ENCODE peak calls at places on chromosomes 1 and 21, in seven cellular contexts. E is endothelial cell; W is CD8-positive, alpha-beta T cell; F is cardiac muscle cell; N is suprapubic skin; G is WTC11; S is mesothelial cell of epicardium. H is an unnamed sample.

GRCh38 chr1:55789466-55789865 is 574.3 kb upstream of the USP24 start:
- DNase-seq in E (no peak), W (no peak), F (no peak), N (no peak), G (no peak), S (no peak), H (no peak)

GRCh38 chr1:18647681-18648214 is 17.1 kb downstream of the PAX7 start:
- DNase-seq in E (no peak), W (no peak), F (no peak), N (no peak), G (no peak), S (no peak), H (no peak)

GRCh38 chr1:110412576-110412975 is 5.1 kb upstream of the LAMTOR5 start:
- DNase-seq in E (peak), W (peak), F (peak), N (peak), G (peak), S (peak), H (peak)

GRCh38 chr1:8879348-8880067 is 1.0 kb upstream of the ENO1 start:
- DNase-seq in E (no peak), W (peak), F (no peak), N (no peak), G (no peak), S (no peak), H (no peak)

GRCh38 chr1:201582977-201583376 is 44.0 kb downstream of the NAV1 start:
- DNase-seq in E (no peak), W (no peak), F (no peak), N (no peak), G (no peak), S (no peak), H (no peak)

GRCh38 chr1:8026976-8027747 is 1.1 kb upstream of the ERRFI1 start:
- DNase-seq in E (no peak), W (no peak), F (no peak), N (peak), G (peak), S (no peak), H (no peak)

GRCh38 chr1:237736372-237737029 is 154.2 kb downstream of the ZP4 start:
- DNase-seq in E (no peak), W (no peak), F (peak), N (no peak), G (no peak), S (no peak), H (no peak)

GRCh38 chr21:44916965-44917364 is 3.7 kb downstream of the ITGB2 start:
- DNase-seq in E (no peak), W (no peak), F (no peak), N (no peak), G (no peak), S (no peak), H (no peak)

GRCh38 chr1:30106125-30106524 is 617.3 kb downstream of the MATN1 start:
- DNase-seq in E (peak), W (no peak), F (peak), N (no peak), G (peak), S (peak), H (no peak)

GRCh38 chr21:39456665-39457064 is 4.9 kb downstream of the SH3BGR start:
- DNase-seq in E (no peak), W (no peak), F (no peak), N (no peak), G (no peak), S (no peak), H (no peak)

GRCh38 chr1:200248541-200248940 is 161.3 kb downstream of the ZNF281 start:
- DNase-seq in E (no peak), W (no peak), F (no peak), N (no peak), G (no peak), S (no peak), H (no peak)

GRCh38 chr1:48730164-48730864 is 46.4 kb downstream of the BEND5 start:
- DNase-seq in E (no peak), W (no peak), F (no peak), N (no peak), G (no peak), S (no peak), H (no peak)

GRCh38 chr1:65317866-65318653 is 8.7 kb downstream of the DNAJC6 start:
- DNase-seq in E (no peak), W (no peak), F (no peak), N (no peak), G (no peak), S (no peak), H (no peak)

GRCh38 chr1:22839806-22840205 is 129.2 kb downstream of the EPHB2 start:
- DNase-seq in E (no peak), W (no peak), F (no peak), N (no peak), G (no peak), S (no peak), H (no peak)

GRCh38 chr21:14543983-14544382 is 2.1 kb downstream of the SAMSN1 start:
- DNase-seq in E (no peak), W (no peak), F (no peak), N (no peak), G (no peak), S (no peak), H (no peak)

DNA sequence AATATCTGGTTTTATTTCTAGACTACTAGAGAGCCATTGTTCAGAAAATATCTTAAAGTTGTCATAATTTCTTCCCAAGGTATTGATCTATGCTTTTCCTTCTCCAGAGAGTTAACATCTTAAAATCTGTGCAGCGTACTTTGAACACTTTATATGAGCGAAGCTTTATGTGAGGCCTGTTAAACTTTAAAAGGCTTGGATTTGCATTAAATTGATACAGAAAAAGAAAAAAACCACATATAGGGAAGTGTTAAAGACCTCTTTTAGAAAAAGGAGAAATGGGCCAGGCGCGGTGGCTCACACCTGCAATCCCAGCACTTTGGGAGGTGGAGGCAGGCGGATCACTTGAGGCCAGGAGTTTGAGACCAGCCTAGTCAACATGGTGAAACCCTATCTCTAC is 59.2 kb upstream of the MORC3 start:
- DNase-seq in E (no peak), W (no peak), F (no peak), N (no peak), G (no peak), S (no peak), H (no peak)
- TF ChIP-seq CTCF in E (peak), W (peak), F (no peak), N (no peak), G (peak), S (peak), H (no peak)

GRCh38 chr1:3911521-3911845 is 11.4 kb upstream of the C1orf174 start:
- DNase-seq in E (no peak), W (no peak), F (no peak), N (no peak), G (no peak), S (no peak), H (no peak)

GRCh38 chr1:3911981-3912808 is 12.1 kb upstream of the C1orf174 start:
- DNase-seq in E (no peak), W (no peak), F (no peak), N (no peak), G (no peak), S (no peak), H (no peak)

GRCh38 chr1:3909615-3910014 is 9.5 kb upstream of the C1orf174 start:
- DNase-seq in E (no peak), W (no peak), F (no peak), N (peak), G (no peak), S (no peak), H (no peak)

GRCh38 chr1:3910049-3910731 is 10.1 kb upstream of the C1orf174 start:
- DNase-seq in E (no peak), W (no peak), F (no peak), N (peak), G (no peak), S (no peak), H (no peak)

DNA sequence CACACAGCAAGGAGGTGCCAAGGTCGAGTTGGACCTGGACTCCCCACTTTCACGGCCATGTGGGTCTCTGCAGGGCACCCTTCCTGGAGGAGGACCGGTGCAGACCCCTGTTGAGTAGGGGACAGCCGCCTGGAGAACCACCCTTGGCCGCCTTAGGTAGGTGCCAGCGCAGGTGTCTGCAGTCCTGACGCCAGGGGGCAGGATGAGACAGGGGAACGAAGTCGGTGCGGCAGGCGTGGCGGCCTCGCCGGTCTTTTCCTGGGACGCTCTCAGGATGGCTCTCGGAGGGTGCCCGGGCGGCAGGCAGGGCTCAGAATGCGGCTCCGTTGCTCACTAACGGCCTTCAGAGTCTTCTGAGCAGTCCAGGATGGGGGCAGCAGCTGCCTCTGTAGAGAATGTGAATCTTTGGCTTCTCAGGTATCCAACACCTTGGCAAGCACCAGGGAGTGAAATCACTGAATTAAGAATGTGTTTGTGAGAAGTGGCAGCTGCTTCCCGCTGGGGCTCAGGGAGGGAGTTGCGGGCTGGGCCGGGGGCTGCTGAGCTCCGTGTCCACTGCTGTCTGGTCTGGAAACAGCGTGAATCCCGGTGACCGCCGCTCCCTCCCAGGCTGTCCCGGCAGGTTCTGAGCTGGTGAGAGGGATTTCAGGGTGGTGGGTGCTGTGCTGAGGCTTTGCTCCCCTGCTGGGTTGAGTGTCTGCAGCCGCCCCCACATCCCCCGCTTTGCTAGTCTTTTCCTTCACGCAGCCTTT is 10.9 kb upstream of the C1orf174 start:
- DNase-seq in E (peak), W (peak), F (peak), N (peak), G (peak), S (peak), H (peak)
- TF ChIP-seq CTCF in E (peak), W (peak), F (peak), N (peak), G (peak), S (peak), H (peak)

DNA sequence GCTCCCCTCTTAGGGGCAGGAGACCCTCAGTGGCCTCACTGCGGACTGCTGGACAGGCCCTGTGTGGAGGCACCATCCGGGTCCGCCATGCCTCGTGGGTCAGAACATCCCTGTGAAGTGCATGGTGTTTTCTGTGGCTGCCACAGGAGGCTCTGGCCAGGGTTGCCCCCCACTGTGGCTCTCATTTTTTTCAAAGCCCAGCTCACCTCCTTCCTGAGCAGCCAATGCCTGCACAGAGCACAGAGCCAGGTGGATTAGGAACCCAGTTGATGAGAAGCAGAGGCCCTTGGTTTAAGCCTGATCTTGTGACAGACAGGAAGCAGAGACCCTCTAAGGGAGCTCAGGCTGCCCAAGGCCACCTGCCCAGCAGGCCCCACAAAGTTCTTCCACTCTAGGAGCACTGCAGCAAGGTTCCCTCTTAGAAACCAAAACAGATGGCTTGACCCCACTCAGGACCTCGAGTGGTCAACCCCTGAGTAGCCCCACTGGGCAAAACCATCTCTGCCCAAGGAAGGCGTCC is 25.5 kb upstream of the PRSS38 start:
- DNase-seq in E (no peak), W (peak), F (no peak), N (no peak), G (no peak), S (no peak), H (no peak)
- TF ChIP-seq CTCF in E (no peak), W (no peak), F (no peak), N (no peak), G (no peak), S (no peak), H (no peak)

GRCh38 chr1:47545912-47546483 is 108.2 kb downstream of the FOXD2 start:
- DNase-seq in E (no peak), W (no peak), F (no peak), N (no peak), G (peak), S (no peak), H (no peak)
- TF ChIP-seq CTCF in E (no peak), W (no peak), F (no peak), N (no peak), G (no peak), S (no peak), H (no peak)

GRCh38 chr1:33014464-33015170 is 22.1 kb downstream of the AK2 start:
- DNase-seq in E (no peak), W (no peak), F (no peak), N (no peak), G (no peak), S (no peak), H (no peak)
- TF ChIP-seq CTCF in E (no peak), W (no peak), F (no peak), N (no peak), G (no peak), S (no peak), H (no peak)

GRCh38 chr1:183710333-183710732 is 57.2 kb upstream of the APOBEC4 start:
- DNase-seq in E (no peak), W (no peak), F (no peak), N (no peak), G (no peak), S (no peak), H (no peak)

GRCh38 chr1:183710734-183711133 is 57.6 kb upstream of the APOBEC4 start:
- DNase-seq in E (no peak), W (no peak), F (no peak), N (no peak), G (no peak), S (no peak), H (no peak)

GRCh38 chr1:183711691-183712401 is 58.7 kb upstream of the APOBEC4 start:
- DNase-seq in E (no peak), W (no peak), F (peak), N (no peak), G (no peak), S (no peak), H (no peak)

GRCh38 chr1:183716286-183716685 is 63.2 kb upstream of the APOBEC4 start:
- DNase-seq in E (no peak), W (no peak), F (no peak), N (no peak), G (no peak), S (no peak), H (no peak)

GRCh38 chr1:183711165-183711678 is 58.1 kb upstream of the APOBEC4 start:
- DNase-seq in E (no peak), W (no peak), F (no peak), N (no peak), G (no peak), S (no peak), H (no peak)
- TF ChIP-seq CTCF in E (no peak), W (no peak), F (no peak), N (no peak), G (no peak), S (no peak), H (no peak)

GRCh38 chr1:111481387-111482221 is 7.8 kb downstream of the C1orf162 start:
- DNase-seq in E (peak), W (peak), F (peak), N (peak), G (peak), S (peak), H (no peak)
- TF ChIP-seq CTCF in E (no peak), W (no peak), F (peak), N (peak), G (peak), S (peak), H (no peak)

GRCh38 chr1:153265457-153265856 is 6.0 kb downstream of the LORICRIN start:
- DNase-seq in E (no peak), W (no peak), F (no peak), N (no peak), G (no peak), S (no peak), H (no peak)
- TF ChIP-seq CTCF in E (no peak), W (no peak), F (no peak), N (no peak), G (no peak), S (peak), H (no peak)